ENCODE peak calls at places on chromosomes 16 and 17, in four cellular contexts. Q is mesendoderm, M is IMR-90, O is H1. W is an unnamed sample.

GRCh38 chr16:19102187-19102872 is 11.4 kb upstream of the ITPRIPL2 start:
- DNase-seq in O (no peak), Q (no peak), M (no peak), W (no peak)

GRCh38 chr17:64978138-64978537 is 58.9 kb upstream of the LRRC37A3 start:
- DNase-seq in O (peak), Q (no peak), M (no peak), W (no peak)

GRCh38 chr17:43673516-43674323 is 12.0 kb upstream of the MEOX1 start:
- DNase-seq in Q (peak), M (peak), O (peak), W (peak)

GRCh38 chr17:16068323-16068722 is 68.7 kb downstream of the TTC19 start:
- DNase-seq in M (peak), Q (no peak), O (no peak), W (no peak)

GRCh38 chr17:45332989-45333701 is 16.3 kb upstream of the MAP3K14 start:
- DNase-seq in O (no peak), M (no peak), Q (peak), W (peak)

GRCh38 chr17:36443777-36444176 is 42.7 kb upstream of the ZNHIT3 start:
- DNase-seq in O (no peak), M (no peak), Q (no peak), W (no peak)

GRCh38 chr16:50315346-50315997 is 49.1 kb downstream of the ADCY7 start:
- DNase-seq in M (no peak), Q (no peak), O (no peak), W (no peak)

GRCh38 chr17:81923302-81924260 is 4.0 kb downstream of the MAFG start:
- DNase-seq in M (peak), O (no peak), Q (peak), W (peak)

GRCh38 chr16:66651965-66652364 is 44.6 kb downstream of the CMTM4 start:
- DNase-seq in M (no peak), Q (no peak), O (no peak), W (no peak)

GRCh38 chr16:19595043-19595767 is 39.7 kb downstream of the VPS35L start:
- DNase-seq in Q (peak), M (peak), O (no peak), W (no peak)

GRCh38 chr16:10851512-10851911 is 25.5 kb upstream of the CIITA start:
- DNase-seq in Q (peak), O (no peak), M (no peak), W (no peak)

GRCh38 chr17:74442670-74443515 is 11.0 kb downstream of the GPRC5C start:
- DNase-seq in Q (no peak), O (peak), M (no peak), W (peak)

GRCh38 chr17:61201211-61201610 is 198.4 kb upstream of the TBX2 start:
- DNase-seq in O (no peak), Q (no peak), M (peak), W (no peak)

GRCh38 chr16:50462793-50463507 is 85.2 kb upstream of the NKD1 start:
- DNase-seq in O (peak), M (no peak), Q (peak), W (no peak)

GRCh38 chr17:38421224-38421841 is 6.9 kb upstream of the ARHGAP23 start:
- DNase-seq in Q (no peak), O (no peak), M (peak), W (peak)

GRCh38 chr17:64615025-64615677 is 47.0 kb downstream of the SMURF2 start:
- DNase-seq in O (no peak), M (peak), Q (peak), W (no peak)

GRCh38 chr17:41415833-41416335 is 8.5 kb downstream of the KRT37 start:
- DNase-seq in Q (peak), O (no peak), M (peak), W (no peak)

GRCh38 chr16:56451753-56452689 is 667 bp downstream of the OGFOD1 start:
- DNase-seq in Q (peak), M (peak), O (no peak), W (peak)

GRCh38 chr16:11560701-11561439 is 25.8 kb downstream of the LITAF start:
- DNase-seq in O (peak), M (no peak), Q (peak), W (no peak)

GRCh38 chr17:64045176-64045575 is 24.7 kb upstream of the ICAM2 start:
- DNase-seq in O (no peak), Q (no peak), M (no peak), W (no peak)

GRCh38 chr17:70503449-70503848 is 334.1 kb downstream of the KCNJ2 start:
- DNase-seq in M (no peak), Q (no peak), O (no peak), W (no peak)

GRCh38 chr16:28946681-28947080 is 4.1 kb upstream of the NFATC2IP start:
- DNase-seq in O (no peak), M (no peak), Q (no peak), W (no peak)

GRCh38 chr17:32927724-32928526 is at the start of gene TMEM98:
- DNase-seq in M (peak), Q (peak), O (peak), W (peak)

GRCh38 chr16:2040031-2040430 is 7.6 kb downstream of the NTHL1 start:
- DNase-seq in Q (no peak), M (no peak), O (no peak), W (no peak)

GRCh38 chr17:3754458-3755334 is 31.0 kb downstream of the HASPIN start:
- DNase-seq in O (peak), Q (peak), M (no peak), W (peak)

GRCh38 chr16:50985733-50986132 is 165.3 kb downstream of the SALL1 start:
- DNase-seq in M (no peak), Q (no peak), O (no peak), W (no peak)

GRCh38 chr17:39972271-39972670 is 8.3 kb upstream of the PSMD3 start:
- DNase-seq in O (no peak), M (peak), Q (no peak), W (no peak)

GRCh38 chr16:48276102-48276501 is 28.8 kb upstream of the ABCC11 start:
- DNase-seq in M (peak), Q (peak), O (no peak), W (no peak)

GRCh38 chr16:67425046-67425445 is 5.9 kb upstream of the HSD11B2 start:
- DNase-seq in M (no peak), O (no peak), Q (no peak), W (no peak)

GRCh38 chr17:14019186-14019956 is 49.9 kb upstream of the COX10 start:
- DNase-seq in O (no peak), Q (no peak), M (peak), W (no peak)

GRCh38 chr17:43874293-43874692 is 27.3 kb downstream of the CD300LG start:
- DNase-seq in Q (no peak), M (no peak), O (no peak), W (no peak)

GRCh38 chr17:44209786-44210341 is 9.6 kb downstream of the UBTF start:
- DNase-seq in O (no peak), Q (no peak), M (peak), W (no peak)

GRCh38 chr17:43714338-43715149 is 44.0 kb downstream of the SOST start:
- DNase-seq in Q (no peak), O (no peak), M (peak), W (no peak)

GRCh38 chr17:57954421-57955182 is 610 bp downstream of the CUEDC1 start:
- DNase-seq in M (peak), Q (peak), O (peak), W (peak)

DNA sequence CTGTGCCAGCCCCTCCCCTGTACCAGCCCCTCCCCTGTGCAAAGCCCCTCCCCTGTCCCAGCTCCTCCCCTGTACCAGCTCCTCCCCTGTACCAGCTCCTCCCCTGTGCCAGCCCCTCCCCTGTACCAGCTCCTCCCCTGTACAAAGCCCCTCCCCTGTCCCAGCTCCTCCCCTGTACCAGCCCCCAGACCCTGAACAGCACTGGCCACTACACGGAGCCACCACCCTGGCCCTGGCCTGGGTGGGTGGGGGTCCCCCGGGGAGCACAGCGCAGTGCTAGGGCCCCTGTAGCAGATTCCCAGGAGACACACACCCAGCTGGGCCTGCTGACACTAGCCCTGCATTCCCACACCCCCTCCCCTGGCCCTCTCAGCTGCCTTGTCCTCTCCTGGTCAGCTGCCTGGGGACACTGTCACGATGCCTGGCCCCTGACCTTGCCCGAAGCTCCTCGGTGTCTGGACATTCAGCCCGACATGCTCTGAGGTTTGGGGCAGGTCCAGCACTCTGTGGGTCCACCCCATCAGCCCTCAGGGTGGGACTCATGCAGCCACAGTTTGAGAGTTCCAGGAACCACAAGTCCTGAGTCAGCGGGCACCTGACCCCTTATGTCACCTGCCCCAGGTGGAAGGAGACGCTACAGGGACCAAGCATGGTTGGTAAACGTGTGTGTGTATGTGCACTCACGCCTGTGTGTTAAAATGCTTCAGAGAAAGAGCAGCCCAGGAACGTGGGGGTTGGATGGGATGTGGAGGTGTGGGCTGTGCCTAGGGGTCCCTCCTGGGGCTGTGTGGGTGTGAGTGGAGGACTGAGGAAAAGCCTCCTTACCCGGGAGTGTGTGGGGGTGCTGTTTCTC is 114.2 kb downstream of the METRNL start:
- DNase-seq in Q (no peak), M (no peak), O (no peak), W (no peak)
- H4K5ac ChIP-seq in Q (no peak), M (no peak), O (no peak), W (no peak)

GRCh38 chr16:81715358-81716196 is 63.5 kb upstream of the PLCG2 start:
- DNase-seq in M (no peak), O (no peak), Q (no peak), W (no peak)
- H3K4ac ChIP-seq in M (no peak), O (no peak), Q (no peak), W (no peak)

GRCh38 chr17:350706-351435 is 1.7 kb downstream of the RPH3AL start:
- DNase-seq in Q (peak), O (no peak), M (no peak), W (peak)
- H4K5ac ChIP-seq in Q (no peak), O (no peak), M (no peak), W (no peak)

GRCh38 chr17:73400915-73401545 is 89.2 kb upstream of the CDC42EP4 start:
- DNase-seq in Q (no peak), O (no peak), M (no peak), W (peak)
- H3K4ac ChIP-seq in Q (no peak), O (no peak), M (no peak), W (no peak)

GRCh38 chr16:87946596-87947350 is 4.5 kb upstream of the BANP start:
- DNase-seq in Q (no peak), O (no peak), M (no peak), W (no peak)

GRCh38 chr16:87938412-87938949 is 2.2 kb upstream of the CA5A start:
- DNase-seq in O (no peak), Q (no peak), M (no peak), W (no peak)

GRCh38 chr16:87945351-87946042 is 5.7 kb upstream of the BANP start:
- DNase-seq in M (peak), Q (peak), O (no peak), W (peak)

GRCh38 chr16:87939562-87940423 is 3.5 kb upstream of the CA5A start:
- DNase-seq in Q (peak), M (no peak), O (no peak), W (no peak)

DNA sequence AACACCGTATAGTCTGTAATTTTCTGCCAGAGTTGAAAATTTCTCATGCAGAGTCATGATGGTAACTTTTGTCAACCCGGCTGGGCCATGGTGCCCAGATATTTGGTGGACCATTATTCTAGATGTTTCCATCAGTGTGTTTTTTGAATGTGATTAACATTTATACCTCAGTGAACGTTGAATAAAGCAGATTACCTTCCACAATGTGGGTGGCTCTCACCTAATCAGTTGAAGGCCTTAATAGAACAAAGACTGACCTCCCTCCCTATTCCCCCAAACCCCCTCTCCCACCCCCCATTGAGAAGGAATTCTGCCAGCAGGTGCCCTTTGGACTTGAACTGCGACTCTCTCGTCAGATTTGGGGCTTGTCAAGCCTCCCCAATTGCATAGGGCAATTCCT is 6.4 kb upstream of the CA5A start:
- DNase-seq in O (no peak), Q (no peak), M (no peak), W (no peak)
- H4K5ac ChIP-seq in O (no peak), Q (no peak), M (no peak), W (no peak)

DNA sequence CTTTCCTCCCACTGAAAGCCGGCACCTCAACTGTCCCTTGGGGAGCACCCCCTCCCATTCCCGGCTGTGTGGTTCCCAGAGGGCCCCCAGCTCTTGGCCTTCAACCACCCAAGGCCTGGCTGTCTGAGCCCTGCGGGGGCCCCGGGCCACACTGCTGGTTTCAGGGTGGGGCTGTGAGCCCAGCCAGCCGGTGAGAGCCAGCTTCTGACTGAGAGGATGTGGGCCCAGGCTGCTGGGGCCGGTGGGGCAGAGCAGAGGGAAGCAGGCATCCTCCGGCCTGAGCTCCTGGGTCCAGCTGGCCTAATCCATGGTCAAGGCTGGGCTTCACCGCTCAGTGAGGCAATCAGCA is 875 bp upstream of the LGALS3BP start:
- DNase-seq in O (no peak), Q (no peak), M (no peak), W (no peak)
- H3K4ac ChIP-seq in O (no peak), Q (no peak), M (peak), W (no peak)

W was measured in H9.